ENCODE peak calls at places on chromosomes 11 and 22, in nine cellular contexts. E is tibial nerve; N is colonic mucosa; S is CD4-positive, alpha-beta memory T cell; Z is GM23248; O is H9; F is mammary epithelial cell; W is A549; P is effector memory CD4-positive, alpha-beta T cell. B is an unnamed sample. For H3K4me1, the result is how much of the 10 kb centered on the place peaks cover.

GRCh38 chr22:37563153-37564081 is 3.1 kb downstream of the CDC42EP1 start:
- DNase-seq in W (peak), F (peak), P (no peak), Z (peak), E (peak), O (no peak), N (peak), S (no peak), B (peak)

GRCh38 chr11:111845256-111846028 is 25.9 kb downstream of the ALG9 start:
- DNase-seq in S (no peak), Z (peak), N (no peak), E (no peak), O (no peak), W (no peak), F (no peak), P (no peak), B (no peak)

GRCh38 chr11:45305874-45306623 is 19.9 kb upstream of the SYT13 start:
- DNase-seq in W (no peak), S (no peak), P (no peak), E (no peak), Z (no peak), F (no peak), O (no peak), N (no peak), B (no peak)

GRCh38 chr11:8806974-8807373 is 104.0 kb upstream of the AKIP1 start:
- DNase-seq in F (no peak), O (no peak), S (no peak), N (no peak), Z (no peak), E (no peak), P (no peak), W (no peak), B (no peak)

GRCh38 chr11:96388891-96389603 is 665 bp downstream of the CCDC82 start:
- DNase-seq in F (no peak), N (no peak), Z (peak), P (no peak), E (no peak), O (no peak), S (no peak), W (no peak), B (no peak)

GRCh38 chr22:17159504-17159951 is 451 bp upstream of the HDHD5 start:
- DNase-seq in N (peak), F (peak), W (peak), P (peak), O (no peak), S (no peak), E (no peak), Z (peak), B (peak)

GRCh38 chr22:50310209-50310722 is 2.8 kb upstream of the PLXNB2 start:
- DNase-seq in S (no peak), O (no peak), F (no peak), Z (no peak), N (no peak), W (no peak), P (no peak), E (no peak), B (no peak)

GRCh38 chr22:11360632-11361031 is 4167.4 kb upstream of the OR11H1 start:
- DNase-seq in W (no peak), Z (no peak), P (no peak), N (no peak), F (no peak), E (no peak), O (no peak), S (no peak), B (no peak)

GRCh38 chr22:31081963-31082605 is 966 bp downstream of the SMTN start:
- DNase-seq in Z (peak), P (no peak), F (peak), O (no peak), S (no peak), N (no peak), E (no peak), W (no peak), B (no peak)

GRCh38 chr11:8809605-8810272 is 101.2 kb upstream of the AKIP1 start:
- DNase-seq in P (no peak), W (no peak), E (no peak), N (no peak), O (no peak), F (no peak), Z (peak), S (no peak), B (no peak)

GRCh38 chr11:69462106-69463045 is 19.1 kb upstream of the LINC01488 start:
- DNase-seq in S (no peak), P (no peak), Z (peak), O (no peak), N (peak), E (no peak), W (no peak), F (no peak), B (no peak)

GRCh38 chr11:816433-816779 is 2.3 kb upstream of the PNPLA2 start:
- DNase-seq in Z (no peak), F (no peak), N (no peak), W (peak), S (no peak), P (no peak), E (no peak), O (no peak), B (no peak)

GRCh38 chr11:75040167-75040770 is 51.5 kb downstream of the NEU3 start:
- DNase-seq in E (no peak), W (no peak), P (no peak), Z (no peak), F (no peak), O (no peak), N (no peak), S (no peak), B (no peak)

GRCh38 chr11:35618497-35619029 is 303 bp downstream of the FJX1 start:
- DNase-seq in P (no peak), Z (peak), E (no peak), S (peak), O (no peak), W (no peak), N (peak), F (peak), B (peak)

GRCh38 chr22:37985751-37986281 is 1.5 kb upstream of the SOX10 start:
- DNase-seq in O (no peak), F (no peak), E (no peak), S (no peak), W (no peak), P (no peak), N (no peak), Z (no peak), B (no peak)

GRCh38 chr11:61369372-61370348 is 7.5 kb downstream of the TMEM138 start:
- DNase-seq in Z (peak), W (no peak), E (peak), F (peak), O (no peak), P (no peak), S (no peak), N (no peak), B (no peak)

GRCh38 chr11:66003291-66003690 is 988 bp downstream of the BANF1 start:
- DNase-seq in P (no peak), Z (no peak), N (no peak), S (no peak), F (no peak), O (no peak), W (no peak), E (no peak), B (no peak)

GRCh38 chr11:75035911-75036536 is 47.3 kb downstream of the NEU3 start:
- DNase-seq in E (no peak), P (no peak), F (peak), S (no peak), W (no peak), N (no peak), O (peak), Z (peak), B (peak)

GRCh38 chr11:32312206-32312817 is 123.0 kb downstream of the WT1 start:
- DNase-seq in F (no peak), Z (peak), W (peak), N (no peak), P (no peak), O (no peak), S (no peak), E (no peak), B (no peak)

GRCh38 chr22:39360674-39361413 is 11.1 kb downstream of the SYNGR1 start:
- DNase-seq in P (no peak), S (no peak), E (no peak), Z (no peak), W (peak), N (no peak), O (peak), F (peak), B (no peak)

GRCh38 chr11:44829838-44830237 is 103.1 kb downstream of the TSPAN18 start:
- DNase-seq in Z (no peak), E (no peak), F (no peak), W (no peak), S (no peak), O (no peak), N (no peak), P (no peak), B (no peak)

GRCh38 chr11:128196235-128196634 is 391.1 kb downstream of the ETS1 start:
- DNase-seq in O (no peak), P (no peak), W (no peak), S (no peak), E (no peak), F (no peak), Z (peak), N (no peak), B (no peak)

GRCh38 chr11:128194226-128194625 is 393.1 kb downstream of the ETS1 start:
- DNase-seq in F (no peak), E (no peak), N (no peak), Z (no peak), W (no peak), P (no peak), S (no peak), O (no peak), B (no peak)

GRCh38 chr11:128195057-128195751 is 392.2 kb downstream of the ETS1 start:
- DNase-seq in W (no peak), Z (no peak), P (peak), F (no peak), N (no peak), O (no peak), E (no peak), S (peak), B (peak)

GRCh38 chr11:128195756-128196155 is 391.6 kb downstream of the ETS1 start:
- DNase-seq in E (no peak), Z (peak), N (no peak), W (no peak), F (no peak), O (no peak), S (no peak), P (no peak), B (no peak)

GRCh38 chr11:128193633-128194032 is 393.7 kb downstream of the ETS1 start:
- DNase-seq in W (no peak), N (no peak), P (no peak), Z (no peak), F (no peak), O (no peak), E (no peak), S (no peak), B (no peak)
- H3K4me1 ChIP-seq in W (under half), N (under half), P (under half), Z (under half), F (under half), O (under half), E (under half), S (under half), B (under half)

GRCh38 chr22:20548806-20549205 is 41.4 kb downstream of the MED15 start:
- DNase-seq in S (no peak), F (no peak), W (no peak), E (no peak), O (no peak), Z (no peak), P (no peak), N (no peak), B (no peak)

GRCh38 chr22:20549232-20549841 is 41.9 kb downstream of the MED15 start:
- DNase-seq in S (peak), F (no peak), E (no peak), N (no peak), P (peak), Z (no peak), W (no peak), O (no peak), B (no peak)

GRCh38 chr22:20545681-20546521 is 38.5 kb downstream of the MED15 start:
- DNase-seq in Z (no peak), F (no peak), P (no peak), O (no peak), S (no peak), N (no peak), E (no peak), W (no peak), B (no peak)

GRCh38 chr22:20546541-20546950 is 39.1 kb downstream of the MED15 start:
- DNase-seq in F (no peak), Z (no peak), P (no peak), E (no peak), O (no peak), N (no peak), S (no peak), W (no peak), B (no peak)

DNA sequence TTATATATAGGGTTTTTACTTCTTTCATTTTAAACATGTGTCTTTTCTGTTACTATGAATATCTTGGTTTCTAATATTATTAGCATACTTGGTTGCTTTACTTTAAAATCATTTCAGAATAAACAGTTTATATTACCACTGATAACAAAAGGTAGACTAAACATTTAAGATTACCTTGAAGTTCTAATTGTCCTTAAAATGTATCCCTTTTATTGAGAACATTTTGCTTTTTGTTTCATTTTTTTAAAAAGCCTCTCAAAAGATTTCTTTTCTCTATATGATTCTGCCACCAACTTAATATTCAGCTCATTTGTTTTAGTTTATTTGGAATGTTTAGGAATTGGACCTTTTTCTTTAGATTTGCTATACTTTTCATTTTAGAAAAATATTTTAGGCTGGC is 39.6 kb downstream of the MED15 start:
- DNase-seq in F (no peak), O (no peak), S (no peak), W (no peak), E (no peak), Z (no peak), N (no peak), P (no peak), B (no peak)
- H3K4me1 ChIP-seq in F (under half), O (under half), S (half or more), W (under half), E (half or more), Z (under half), N (under half), P (under half), B (under half)

GRCh38 chr11:120605469-120605868 is 93.9 kb downstream of the GRIK4 start:
- DNase-seq in P (no peak), O (no peak), N (no peak), S (no peak), F (no peak), Z (no peak), W (no peak), E (no peak), B (peak)

GRCh38 chr11:120603071-120603470 is 91.5 kb downstream of the GRIK4 start:
- DNase-seq in P (no peak), E (no peak), O (no peak), W (no peak), S (no peak), N (no peak), Z (no peak), F (no peak), B (peak)

GRCh38 chr11:120608760-120609211 is 97.2 kb downstream of the GRIK4 start:
- DNase-seq in N (peak), Z (peak), F (no peak), O (peak), S (no peak), P (no peak), W (no peak), E (no peak), B (no peak)

GRCh38 chr11:120608061-120608460 is 96.5 kb downstream of the GRIK4 start:
- DNase-seq in O (no peak), P (no peak), S (no peak), F (no peak), W (no peak), Z (no peak), E (no peak), N (no peak), B (no peak)

GRCh38 chr11:120606116-120607010 is 94.8 kb downstream of the GRIK4 start:
- DNase-seq in P (no peak), W (no peak), Z (no peak), E (no peak), S (no peak), O (no peak), F (no peak), N (no peak), B (no peak)
- H3K4me1 ChIP-seq in P (under half), W (under half), Z (under half), E (under half), S (under half), O (under half), F (under half), N (under half), B (under half)

GRCh38 chr11:118610773-118611432 is 3.5 kb downstream of the PHLDB1 start:
- DNase-seq in Z (peak), P (peak), S (peak), W (peak), O (peak), F (peak), E (peak), N (peak), B (peak)
- H3K4me1 ChIP-seq in Z (under half), P (under half), S (under half), W (under half), O (under half), F (under half), E (half or more), N (under half), B (under half)

DNA sequence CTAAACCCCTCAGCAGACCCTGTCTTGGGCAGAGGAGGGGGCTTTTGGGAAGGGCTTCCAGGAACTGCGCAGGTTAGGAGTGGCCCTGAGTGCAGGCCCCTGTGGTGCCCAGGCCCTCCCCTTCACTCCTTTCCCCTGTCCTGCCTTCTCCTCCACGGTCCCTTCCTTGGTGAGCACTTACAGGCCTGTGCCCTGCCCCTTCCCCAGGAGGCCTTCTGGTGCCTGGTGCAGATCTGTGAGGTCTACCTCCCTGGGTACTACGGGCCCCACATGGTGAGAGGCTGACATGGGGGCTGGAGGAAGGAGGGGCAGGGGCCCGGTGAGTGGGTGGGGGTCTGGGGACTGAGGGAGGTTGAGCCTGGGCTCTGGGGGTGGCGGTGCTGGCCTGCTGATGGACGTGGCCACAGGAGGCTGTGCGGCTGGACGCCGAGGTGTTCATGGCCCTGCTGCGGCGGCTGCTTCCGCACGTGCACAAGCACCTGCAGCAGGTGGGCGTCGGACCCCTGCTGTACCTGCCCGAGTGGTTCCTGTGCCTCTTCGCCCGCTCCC is 2.6 kb downstream of the TBC1D10C start:
- DNase-seq in Z (no peak), S (no peak), E (no peak), P (no peak), N (no peak), O (no peak), W (no peak), F (no peak), B (no peak)
- H3K4me1 ChIP-seq in Z (under half), S (half or more), E (half or more), P (half or more), N (under half), O (under half), W (under half), F (under half), B (half or more)